ENCODE peak calls at places on chromosomes 1 and 21, in nine cellular contexts. K, A, V, O, U, W, R, H and Y are unnamed samples.

GRCh38 chr1:182764029-182764768 is 25.4 kb upstream of the NPL start:
- DNase-seq in U (no peak), A (no peak), O (peak), W (no peak), K (no peak), R (no peak), H (no peak), V (no peak), Y (no peak)

GRCh38 chr1:26537951-26538352 is 8.4 kb downstream of the RPS6KA1 start:
- DNase-seq in V (peak), U (no peak), H (no peak), K (no peak), R (no peak), O (no peak), W (no peak), A (no peak), Y (no peak)

GRCh38 chr1:248849152-248849551 is 9.7 kb downstream of the ZNF692 start:
- DNase-seq in U (no peak), V (no peak), W (no peak), R (no peak), O (no peak), H (no peak), K (no peak), A (no peak), Y (no peak)

GRCh38 chr1:65063025-65063424 is 85.0 kb upstream of the AK4 start:
- DNase-seq in V (no peak), W (no peak), U (no peak), A (no peak), O (no peak), R (no peak), H (no peak), K (no peak), Y (no peak)

GRCh38 chr1:166838766-166839599 is at the start of gene POGK:
- DNase-seq in K (peak), R (peak), V (peak), W (no peak), A (peak), U (peak), H (peak), O (peak), Y (no peak)

GRCh38 chr1:158371188-158371953 is 17.7 kb downstream of the CD1E start:
- DNase-seq in U (no peak), V (no peak), H (no peak), R (no peak), O (no peak), W (no peak), A (no peak), K (no peak), Y (no peak)

GRCh38 chr21:15826147-15826780 is 96.5 kb downstream of the USP25 start:
- DNase-seq in U (no peak), O (no peak), K (no peak), V (no peak), R (no peak), W (no peak), H (no peak), A (peak), Y (no peak)

GRCh38 chr1:223700942-223701637 is 11.2 kb upstream of the CAPN2 start:
- DNase-seq in V (no peak), H (no peak), U (no peak), O (no peak), K (no peak), W (no peak), A (no peak), R (no peak), Y (no peak)

GRCh38 chr21:45505416-45506021 is 36.7 kb downstream of the SLC19A1 start:
- DNase-seq in U (no peak), K (peak), H (no peak), A (no peak), W (no peak), V (no peak), R (no peak), O (no peak), Y (no peak)

GRCh38 chr1:101284021-101284420 is 47.2 kb downstream of the S1PR1 start:
- DNase-seq in O (no peak), A (no peak), K (no peak), W (no peak), U (no peak), R (no peak), V (no peak), H (no peak), Y (no peak)

GRCh38 chr1:235682216-235682615 is 32.6 kb upstream of the GNG4 start:
- DNase-seq in R (no peak), A (no peak), V (no peak), H (no peak), W (no peak), O (no peak), U (no peak), K (no peak), Y (no peak)

GRCh38 chr1:43711524-43712386 is 4.4 kb downstream of the ST3GAL3 start:
- DNase-seq in R (no peak), U (no peak), A (no peak), O (no peak), K (no peak), W (peak), V (no peak), H (no peak), Y (no peak)

GRCh38 chr21:46323710-46324389 is at the start of the genes C21orf58 and PCNT:
- DNase-seq in A (peak), U (peak), O (peak), K (peak), R (peak), W (peak), V (peak), H (peak), Y (peak)

GRCh38 chr21:33238565-33239255 is 9.0 kb downstream of the IFNAR2 start:
- DNase-seq in R (no peak), K (no peak), H (no peak), W (no peak), U (no peak), O (no peak), A (no peak), V (no peak), Y (no peak)

GRCh38 chr1:49630156-49630555 is 393.6 kb downstream of the AGBL4 start:
- DNase-seq in V (no peak), K (no peak), W (no peak), O (no peak), A (no peak), R (no peak), H (no peak), U (no peak), Y (no peak)